ENCODE peak calls at places on chromosomes 11 and 22, in eight cellular contexts. P is uterus; U is CD8-positive, alpha-beta T cell; Z is EL; V is amniotic stem cell; O is activated CD8-positive, alpha-beta memory T cell treated with anti-CD3 and anti-CD28 coated beads for 1 hour; E is aorta; F is GM12865. R is an unnamed sample.

GRCh38 chr11:64727131-64727530 is 4.1 kb upstream of the NRXN2 start:
- DNase-seq in U (no peak), V (no peak), F (no peak), O (no peak), Z (no peak), E (no peak), P (no peak), R (no peak)

GRCh38 chr22:44445307-44445680 is 52.7 kb downstream of the RTL6 start:
- DNase-seq in Z (no peak), V (no peak), P (no peak), E (no peak), U (no peak), O (no peak), F (no peak), R (no peak)

GRCh38 chr22:26918236-26918635 is 260.8 kb downstream of the MIAT start:
- DNase-seq in V (no peak), U (no peak), O (no peak), E (no peak), P (no peak), F (no peak), Z (peak), R (no peak)

GRCh38 chr22:38881464-38881871 is 9.5 kb upstream of the CBX6 start:
- DNase-seq in V (no peak), Z (peak), F (no peak), E (no peak), O (no peak), U (no peak), P (peak), R (no peak)

GRCh38 chr11:65862191-65862735 is 2.0 kb downstream of the MUS81 start:
- DNase-seq in F (peak), P (peak), E (peak), Z (peak), U (no peak), O (no peak), V (no peak), R (no peak)

GRCh38 chr22:20986365-20986764 is 4.3 kb downstream of the LZTR1 start:
- DNase-seq in U (no peak), Z (no peak), F (no peak), O (no peak), V (no peak), E (no peak), P (no peak), R (no peak)

GRCh38 chr22:33028191-33028700 is 29.9 kb downstream of the SYN3 start:
- DNase-seq in O (no peak), P (no peak), V (no peak), Z (no peak), F (no peak), U (no peak), E (no peak), R (no peak)

GRCh38 chr11:81165164-81165563 is 1568.5 kb downstream of the FAM181B start:
- DNase-seq in F (no peak), O (no peak), V (no peak), E (no peak), Z (no peak), U (no peak), P (no peak), R (no peak)

GRCh38 chr22:46934746-46935491 is 172.5 kb downstream of the TBC1D22A start:
- DNase-seq in F (peak), U (no peak), P (no peak), O (no peak), V (peak), E (peak), Z (peak), R (peak)

GRCh38 chr11:12675951-12676711 is 1.9 kb downstream of the TEAD1 start:
- DNase-seq in F (peak), V (no peak), O (no peak), E (no peak), P (no peak), Z (peak), U (no peak), R (peak)

GRCh38 chr11:19978668-19979518 is 181.4 kb downstream of the DBX1 start:
- DNase-seq in O (no peak), V (peak), P (peak), U (no peak), Z (peak), F (peak), E (peak), R (peak)

R was measured in lung microvascular endothelial cell.